ENCODE peak calls at places on chromosomes 7 and 10, in ten cellular contexts. One of them, this sample, is unnamed.

GRCh38 chr7:88546808-88547207 is 212.7 kb upstream of the ZNF804B start:
- DNase-seq in heart right ventricle: no peak
- DNase-seq in SK-N-SH: peak; percentile 14
- DNase-seq in prostate gland: peak; percentile 10
- DNase-seq in brain microvascular endothelial cell: peak; percentile 16
- DNase-seq in effector memory CD4-positive, alpha-beta T cell: no peak
- DNase-seq in H7: peak; percentile 24
- DNase-seq in right cardiac atrium: no peak
- DNase-seq in bronchial epithelial cell: peak; percentile 42
- DNase-seq in CD8-positive, alpha-beta T cell: no peak
- DNase-seq in this sample: peak; percentile 69

GRCh38 chr10:69375307-69376151 is 41.2 kb downstream of the TACR2 start:
- DNase-seq in heart right ventricle: peak; percentile 51
- DNase-seq in SK-N-SH: no peak
- DNase-seq in prostate gland: peak; percentile 94
- DNase-seq in brain microvascular endothelial cell: no peak
- DNase-seq in effector memory CD4-positive, alpha-beta T cell: no peak
- DNase-seq in H7: peak; percentile 98
- DNase-seq in right cardiac atrium: peak; percentile 48
- DNase-seq in bronchial epithelial cell: peak; percentile 29
- DNase-seq in CD8-positive, alpha-beta T cell: no peak
- DNase-seq in this sample: no peak

GRCh38 chr7:149883452-149883861 is 9.7 kb downstream of the ATP6V0E2 start:
- DNase-seq in heart right ventricle: peak; percentile 58
- DNase-seq in SK-N-SH: peak; percentile 82
- DNase-seq in prostate gland: peak; percentile 61
- DNase-seq in brain microvascular endothelial cell: peak; percentile 48
- DNase-seq in effector memory CD4-positive, alpha-beta T cell: no peak
- DNase-seq in H7: peak; percentile 85
- DNase-seq in right cardiac atrium: peak; percentile 74
- DNase-seq in bronchial epithelial cell: peak; percentile 37
- DNase-seq in CD8-positive, alpha-beta T cell: no peak
- DNase-seq in this sample: peak; percentile 83

GRCh38 chr7:90709501-90710465 is 113.7 kb downstream of the CDK14 start:
- DNase-seq in heart right ventricle: peak; percentile 20
- DNase-seq in SK-N-SH: no peak
- DNase-seq in prostate gland: no peak
- DNase-seq in brain microvascular endothelial cell: peak; percentile 39
- DNase-seq in effector memory CD4-positive, alpha-beta T cell: no peak
- DNase-seq in H7: no peak
- DNase-seq in right cardiac atrium: no peak
- DNase-seq in bronchial epithelial cell: no peak
- DNase-seq in CD8-positive, alpha-beta T cell: no peak
- DNase-seq in this sample: no peak

GRCh38 chr7:148747274-148747673 is 48.6 kb downstream of the CUL1 start:
- DNase-seq in heart right ventricle: no peak
- DNase-seq in SK-N-SH: no peak
- DNase-seq in prostate gland: no peak
- DNase-seq in brain microvascular endothelial cell: no peak
- DNase-seq in effector memory CD4-positive, alpha-beta T cell: no peak
- DNase-seq in H7: peak; percentile 90
- DNase-seq in right cardiac atrium: no peak
- DNase-seq in bronchial epithelial cell: peak; percentile 30
- DNase-seq in CD8-positive, alpha-beta T cell: no peak
- DNase-seq in this sample: peak; percentile 29

GRCh38 chr10:4807803-4808507 is 18.1 kb upstream of the AKR1E2 start:
- DNase-seq in heart right ventricle: no peak
- DNase-seq in SK-N-SH: no peak
- DNase-seq in prostate gland: no peak
- DNase-seq in brain microvascular endothelial cell: peak; percentile 81
- DNase-seq in effector memory CD4-positive, alpha-beta T cell: no peak
- DNase-seq in H7: no peak
- DNase-seq in right cardiac atrium: no peak
- DNase-seq in bronchial epithelial cell: peak; percentile 93
- DNase-seq in CD8-positive, alpha-beta T cell: no peak
- DNase-seq in this sample: no peak

GRCh38 chr7:127362364-127363027 is 30.0 kb downstream of the ZNF800 start:
- DNase-seq in heart right ventricle: no peak
- DNase-seq in SK-N-SH: no peak
- DNase-seq in prostate gland: no peak
- DNase-seq in brain microvascular endothelial cell: no peak
- DNase-seq in effector memory CD4-positive, alpha-beta T cell: no peak
- DNase-seq in H7: no peak
- DNase-seq in right cardiac atrium: no peak
- DNase-seq in bronchial epithelial cell: no peak
- DNase-seq in CD8-positive, alpha-beta T cell: no peak
- DNase-seq in this sample: no peak

GRCh38 chr7:54904130-54904529 is 114.7 kb upstream of the EGFR start:
- DNase-seq in heart right ventricle: no peak
- DNase-seq in SK-N-SH: no peak
- DNase-seq in prostate gland: no peak
- DNase-seq in brain microvascular endothelial cell: peak; percentile 87
- DNase-seq in effector memory CD4-positive, alpha-beta T cell: no peak
- DNase-seq in H7: no peak
- DNase-seq in right cardiac atrium: no peak
- DNase-seq in bronchial epithelial cell: peak; percentile 22
- DNase-seq in CD8-positive, alpha-beta T cell: no peak
- DNase-seq in this sample: no peak

GRCh38 chr7:29483219-29484104 is 80.2 kb upstream of the PRR15 start:
- DNase-seq in heart right ventricle: no peak
- DNase-seq in SK-N-SH: no peak
- DNase-seq in prostate gland: no peak
- DNase-seq in brain microvascular endothelial cell: no peak
- DNase-seq in effector memory CD4-positive, alpha-beta T cell: no peak
- DNase-seq in H7: no peak
- DNase-seq in right cardiac atrium: peak; percentile 22
- DNase-seq in bronchial epithelial cell: no peak
- DNase-seq in CD8-positive, alpha-beta T cell: no peak
- DNase-seq in this sample: no peak

GRCh38 chr10:2610946-2611345 is 456.4 kb upstream of the PFKP start:
- DNase-seq in heart right ventricle: no peak
- DNase-seq in SK-N-SH: peak; percentile 61
- DNase-seq in prostate gland: no peak
- DNase-seq in brain microvascular endothelial cell: no peak
- DNase-seq in effector memory CD4-positive, alpha-beta T cell: no peak
- DNase-seq in H7: no peak
- DNase-seq in right cardiac atrium: no peak
- DNase-seq in bronchial epithelial cell: no peak
- DNase-seq in CD8-positive, alpha-beta T cell: no peak
- DNase-seq in this sample: peak; percentile 60

GRCh38 chr7:7964250-7964649 is 4.3 kb upstream of the GLCCI1 start:
- DNase-seq in heart right ventricle: no peak
- DNase-seq in SK-N-SH: no peak
- DNase-seq in prostate gland: no peak
- DNase-seq in brain microvascular endothelial cell: no peak
- DNase-seq in effector memory CD4-positive, alpha-beta T cell: no peak
- DNase-seq in H7: no peak
- DNase-seq in right cardiac atrium: no peak
- DNase-seq in bronchial epithelial cell: no peak
- DNase-seq in CD8-positive, alpha-beta T cell: no peak
- DNase-seq in this sample: no peak

GRCh38 chr7:148916186-148916585 is 32.1 kb upstream of the EZH2 start:
- DNase-seq in heart right ventricle: no peak
- DNase-seq in SK-N-SH: no peak
- DNase-seq in prostate gland: no peak
- DNase-seq in brain microvascular endothelial cell: peak; percentile 55
- DNase-seq in effector memory CD4-positive, alpha-beta T cell: no peak
- DNase-seq in H7: no peak
- DNase-seq in right cardiac atrium: no peak
- DNase-seq in bronchial epithelial cell: no peak
- DNase-seq in CD8-positive, alpha-beta T cell: no peak
- DNase-seq in this sample: no peak

DNA sequence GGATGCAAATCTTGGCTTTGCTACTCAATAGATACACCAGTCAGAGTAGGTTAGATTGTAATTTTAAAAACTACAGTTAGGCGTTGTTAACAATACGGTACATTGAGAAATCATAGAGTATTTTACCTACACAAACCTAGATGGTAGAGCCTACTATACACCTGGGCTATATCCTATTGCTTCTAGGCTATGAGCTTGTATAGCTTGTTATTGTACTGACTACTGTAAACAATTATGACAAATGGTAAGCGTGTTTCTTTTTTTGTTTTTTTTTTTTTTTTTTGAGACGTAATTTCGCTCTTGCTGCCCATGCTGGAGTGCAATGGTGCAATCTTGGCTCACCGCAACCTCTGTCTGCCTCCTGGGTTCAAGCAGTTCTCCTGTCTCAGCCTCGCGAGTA is 3.7 kb downstream of the SEPTIN7 start:
- DNase-seq in heart right ventricle: no peak
- DNase-seq in SK-N-SH: no peak
- DNase-seq in prostate gland: no peak
- DNase-seq in brain microvascular endothelial cell: no peak
- DNase-seq in effector memory CD4-positive, alpha-beta T cell: no peak
- DNase-seq in H7: no peak
- DNase-seq in right cardiac atrium: no peak
- DNase-seq in bronchial epithelial cell: no peak
- DNase-seq in CD8-positive, alpha-beta T cell: no peak
- DNase-seq in this sample: no peak
- H3K27me3 ChIP-seq in heart right ventricle: no peaks in the 10 kb centered on the region
- H3K27me3 ChIP-seq in SK-N-SH: no peaks in the 10 kb centered on the region
- H3K27me3 ChIP-seq in prostate gland: no peaks in the 10 kb centered on the region
- H3K27me3 ChIP-seq in brain microvascular endothelial cell: no peaks in the 10 kb centered on the region
- H3K27me3 ChIP-seq in effector memory CD4-positive, alpha-beta T cell: no peaks in the 10 kb centered on the region
- H3K27me3 ChIP-seq in H7: no peaks in the 10 kb centered on the region
- H3K27me3 ChIP-seq in right cardiac atrium: no peaks in the 10 kb centered on the region
- H3K27me3 ChIP-seq in bronchial epithelial cell: no peaks in the 10 kb centered on the region
- H3K27me3 ChIP-seq in CD8-positive, alpha-beta T cell: no peaks in the 10 kb centered on the region
- H3K27me3 ChIP-seq in this sample: no peaks in the 10 kb centered on the region

GRCh38 chr7:31047282-31047681 is 4.8 kb upstream of the ADCYAP1R1 start:
- DNase-seq in heart right ventricle: no peak
- DNase-seq in SK-N-SH: no peak
- DNase-seq in prostate gland: no peak
- DNase-seq in brain microvascular endothelial cell: no peak
- DNase-seq in effector memory CD4-positive, alpha-beta T cell: no peak
- DNase-seq in H7: no peak
- DNase-seq in right cardiac atrium: no peak
- DNase-seq in bronchial epithelial cell: no peak
- DNase-seq in CD8-positive, alpha-beta T cell: no peak
- DNase-seq in this sample: no peak

GRCh38 chr7:31044531-31044930 is 7.6 kb upstream of the ADCYAP1R1 start:
- DNase-seq in heart right ventricle: no peak
- DNase-seq in SK-N-SH: no peak
- DNase-seq in prostate gland: no peak
- DNase-seq in brain microvascular endothelial cell: no peak
- DNase-seq in effector memory CD4-positive, alpha-beta T cell: no peak
- DNase-seq in H7: no peak
- DNase-seq in right cardiac atrium: no peak
- DNase-seq in bronchial epithelial cell: no peak
- DNase-seq in CD8-positive, alpha-beta T cell: no peak
- DNase-seq in this sample: no peak

GRCh38 chr7:31046723-31047122 is 5.4 kb upstream of the ADCYAP1R1 start:
- DNase-seq in heart right ventricle: no peak
- DNase-seq in SK-N-SH: no peak
- DNase-seq in prostate gland: no peak
- DNase-seq in brain microvascular endothelial cell: no peak
- DNase-seq in effector memory CD4-positive, alpha-beta T cell: no peak
- DNase-seq in H7: no peak
- DNase-seq in right cardiac atrium: no peak
- DNase-seq in bronchial epithelial cell: no peak
- DNase-seq in CD8-positive, alpha-beta T cell: no peak
- DNase-seq in this sample: no peak

GRCh38 chr7:31047747-31048146 is 4.4 kb upstream of the ADCYAP1R1 start:
- DNase-seq in heart right ventricle: no peak
- DNase-seq in SK-N-SH: no peak
- DNase-seq in prostate gland: no peak
- DNase-seq in brain microvascular endothelial cell: no peak
- DNase-seq in effector memory CD4-positive, alpha-beta T cell: no peak
- DNase-seq in H7: no peak
- DNase-seq in right cardiac atrium: no peak
- DNase-seq in bronchial epithelial cell: no peak
- DNase-seq in CD8-positive, alpha-beta T cell: no peak
- DNase-seq in this sample: no peak

DNA sequence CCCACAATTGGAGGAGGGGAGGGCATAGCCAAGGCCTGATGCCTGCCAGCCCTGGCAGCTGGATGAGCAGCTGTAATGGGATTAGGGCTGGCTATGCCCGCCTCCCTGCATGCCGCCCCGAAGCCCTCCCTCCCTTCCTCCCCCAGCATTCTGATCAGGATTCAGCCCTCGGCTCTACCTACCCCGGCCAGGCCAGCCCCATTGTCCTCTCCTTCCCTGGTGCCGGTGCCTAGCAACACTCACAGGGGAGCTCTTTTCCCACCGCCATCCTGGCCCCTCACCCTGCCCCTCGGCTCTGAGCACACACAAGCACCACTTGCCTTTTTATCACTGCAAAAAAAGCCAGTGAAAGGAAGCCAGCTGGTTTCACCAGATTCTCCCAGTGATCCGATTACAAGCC is 9.1 kb upstream of the ADCYAP1R1 start:
- DNase-seq in heart right ventricle: no peak
- DNase-seq in SK-N-SH: peak; percentile 85
- DNase-seq in prostate gland: no peak
- DNase-seq in brain microvascular endothelial cell: no peak
- DNase-seq in effector memory CD4-positive, alpha-beta T cell: no peak
- DNase-seq in H7: peak; percentile 88
- DNase-seq in right cardiac atrium: no peak
- DNase-seq in bronchial epithelial cell: no peak
- DNase-seq in CD8-positive, alpha-beta T cell: no peak
- DNase-seq in this sample: peak; percentile 33
- H3K27me3 ChIP-seq in heart right ventricle: no peaks in the 10 kb centered on the region
- H3K27me3 ChIP-seq in SK-N-SH: peaks cover 29% of the 10 kb centered on the region
- H3K27me3 ChIP-seq in prostate gland: peaks cover 4% of the 10 kb centered on the region
- H3K27me3 ChIP-seq in brain microvascular endothelial cell: peaks cover 2% of the 10 kb centered on the region
- H3K27me3 ChIP-seq in effector memory CD4-positive, alpha-beta T cell: no peaks in the 10 kb centered on the region
- H3K27me3 ChIP-seq in H7: no peaks in the 10 kb centered on the region
- H3K27me3 ChIP-seq in right cardiac atrium: no peaks in the 10 kb centered on the region
- H3K27me3 ChIP-seq in bronchial epithelial cell: no peaks in the 10 kb centered on the region
- H3K27me3 ChIP-seq in CD8-positive, alpha-beta T cell: no peaks in the 10 kb centered on the region
- H3K27me3 ChIP-seq in this sample: no peaks in the 10 kb centered on the region

DNA sequence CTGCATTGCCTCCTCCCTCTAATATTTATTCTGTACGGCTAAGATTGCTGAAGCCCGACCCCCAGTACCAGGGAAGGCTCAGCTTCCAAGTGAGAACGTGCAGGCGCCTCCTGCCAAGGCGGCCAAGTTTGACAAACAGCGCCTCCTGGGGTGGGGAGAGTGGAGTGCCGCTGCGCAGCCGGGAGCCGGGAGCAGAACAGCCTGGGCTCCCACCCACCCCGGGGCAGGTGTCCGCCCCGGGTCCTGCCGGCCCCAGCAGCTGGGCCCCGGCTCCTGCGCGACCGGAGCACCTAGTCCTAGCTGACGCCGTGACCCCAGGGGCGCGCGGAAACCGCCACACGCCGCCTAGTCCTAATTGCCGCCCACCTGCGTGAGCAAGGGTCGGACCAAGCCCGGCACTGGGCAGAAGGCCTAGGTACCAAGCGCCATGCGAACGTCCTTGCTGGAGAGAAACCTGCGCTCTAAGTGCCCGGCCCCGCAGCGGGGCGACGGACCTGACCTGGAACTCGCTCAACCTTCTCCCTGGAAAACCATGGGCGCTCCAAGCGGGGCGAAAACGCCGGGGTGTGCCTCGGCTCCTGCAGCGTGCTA is 5.0 kb upstream of the EBF3 start:
- DNase-seq in heart right ventricle: no peak
- DNase-seq in SK-N-SH: peak; percentile 89
- DNase-seq in prostate gland: no peak
- DNase-seq in brain microvascular endothelial cell: peak; percentile 19
- DNase-seq in effector memory CD4-positive, alpha-beta T cell: no peak
- DNase-seq in H7: peak; percentile 94
- DNase-seq in right cardiac atrium: peak; percentile 66
- DNase-seq in bronchial epithelial cell: no peak
- DNase-seq in CD8-positive, alpha-beta T cell: no peak
- DNase-seq in this sample: peak; percentile 85
- H3K27me3 ChIP-seq in heart right ventricle: peaks cover 18% of the 10 kb centered on the region
- H3K27me3 ChIP-seq in SK-N-SH: peaks cover 66% of the 10 kb centered on the region
- H3K27me3 ChIP-seq in prostate gland: peaks cover 76% of the 10 kb centered on the region
- H3K27me3 ChIP-seq in brain microvascular endothelial cell: peaks cover 94% of the 10 kb centered on the region
- H3K27me3 ChIP-seq in effector memory CD4-positive, alpha-beta T cell: peaks cover 71% of the 10 kb centered on the region
- H3K27me3 ChIP-seq in H7: peaks cover 93% of the 10 kb centered on the region
- H3K27me3 ChIP-seq in right cardiac atrium: no peaks in the 10 kb centered on the region
- H3K27me3 ChIP-seq in bronchial epithelial cell: peaks cover 67% of the 10 kb centered on the region
- H3K27me3 ChIP-seq in CD8-positive, alpha-beta T cell: peaks cover 66% of the 10 kb centered on the region
- H3K27me3 ChIP-seq in this sample: peaks cover 88% of the 10 kb centered on the region

GRCh38 chr10:123583639-123584418 is 82.3 kb upstream of the GPR26 start:
- DNase-seq in heart right ventricle: peak; percentile 72
- DNase-seq in SK-N-SH: peak; percentile 79
- DNase-seq in prostate gland: peak; percentile 90
- DNase-seq in brain microvascular endothelial cell: peak; percentile 64
- DNase-seq in effector memory CD4-positive, alpha-beta T cell: no peak
- DNase-seq in H7: peak; percentile 87
- DNase-seq in right cardiac atrium: peak; percentile 87
- DNase-seq in bronchial epithelial cell: peak; percentile 50
- DNase-seq in CD8-positive, alpha-beta T cell: no peak
- DNase-seq in this sample: peak; percentile 61
- H3K27me3 ChIP-seq in heart right ventricle: no peaks in the 10 kb centered on the region
- H3K27me3 ChIP-seq in SK-N-SH: no peaks in the 10 kb centered on the region
- H3K27me3 ChIP-seq in prostate gland: peaks cover 3% of the 10 kb centered on the region
- H3K27me3 ChIP-seq in brain microvascular endothelial cell: peaks cover 2% of the 10 kb centered on the region
- H3K27me3 ChIP-seq in effector memory CD4-positive, alpha-beta T cell: peaks cover 8% of the 10 kb centered on the region
- H3K27me3 ChIP-seq in H7: peaks cover 6% of the 10 kb centered on the region
- H3K27me3 ChIP-seq in right cardiac atrium: no peaks in the 10 kb centered on the region
- H3K27me3 ChIP-seq in bronchial epithelial cell: peaks cover 5% of the 10 kb centered on the region
- H3K27me3 ChIP-seq in CD8-positive, alpha-beta T cell: no peaks in the 10 kb centered on the region
- H3K27me3 ChIP-seq in this sample: peaks cover 98% of the 10 kb centered on the region